ENCODE peak calls at places on chromosomes 3 and 15, in five cellular contexts. H, U, Z, J and M are unnamed samples.

GRCh38 chr3:111299070-111299672 is 227.6 kb downstream of the NECTIN3 start:
- DNase-seq in Z (no peak), J (no peak), U (no peak), H (no peak), M (no peak)

GRCh38 chr3:48820626-48821324 is 26.9 kb downstream of the PRKAR2A start:
- DNase-seq in J (no peak), U (no peak), Z (no peak), H (peak), M (no peak)

GRCh38 chr3:112132088-112132487 is 960 bp downstream of the GCSAM start:
- DNase-seq in U (no peak), H (no peak), Z (no peak), J (no peak), M (no peak)

GRCh38 chr3:128343287-128344045 is 123.2 kb downstream of the DNAJB8 start:
- DNase-seq in Z (peak), U (no peak), H (peak), J (peak), M (peak)

GRCh38 chr3:197280156-197280555 is 18.3 kb downstream of the DLG1 start:
- DNase-seq in Z (no peak), H (no peak), U (no peak), J (no peak), M (no peak)

GRCh38 chr3:142963266-142964149 is at the start of gene PAQR9:
- DNase-seq in J (peak), Z (peak), H (peak), U (no peak), M (no peak)

GRCh38 chr3:45676248-45677044 is 12.8 kb upstream of the SACM1L start:
- DNase-seq in J (no peak), H (no peak), Z (no peak), U (no peak), M (no peak)

GRCh38 chr15:25243800-25244097 is 195.1 kb downstream of the UBE3A start:
- DNase-seq in H (no peak), J (no peak), Z (no peak), U (no peak), M (no peak)

GRCh38 chr3:37968784-37969600 is 21.6 kb upstream of the VILL start:
- DNase-seq in U (no peak), J (no peak), H (no peak), Z (no peak), M (no peak)

GRCh38 chr15:59203026-59203425 is 3.6 kb upstream of the LDHAL6B start:
- DNase-seq in J (no peak), H (no peak), Z (no peak), U (no peak), M (no peak)

GRCh38 chr15:96345560-96346389 is 15.3 kb downstream of the NR2F2 start:
- DNase-seq in H (peak), J (peak), Z (no peak), U (no peak), M (no peak)

GRCh38 chr3:182182531-182182968 is 470.8 kb downstream of the SOX2 start:
- DNase-seq in Z (no peak), U (peak), J (no peak), H (peak), M (no peak)

GRCh38 chr3:18124501-18124900 is 300.6 kb downstream of the SATB1 start:
- DNase-seq in J (no peak), H (no peak), Z (no peak), U (peak), M (no peak)

GRCh38 chr3:111069974-111070751 is 1.5 kb upstream of the NECTIN3 start:
- DNase-seq in U (no peak), H (no peak), J (peak), Z (no peak), M (no peak)

GRCh38 chr15:65960586-65960985 is 91.3 kb downstream of the RAB11A start:
- DNase-seq in U (no peak), H (no peak), J (no peak), Z (no peak), M (no peak)
- TF ChIP-seq REST in U (no peak), H (no peak), J (no peak), Z (no peak), M (no peak)

DNA sequence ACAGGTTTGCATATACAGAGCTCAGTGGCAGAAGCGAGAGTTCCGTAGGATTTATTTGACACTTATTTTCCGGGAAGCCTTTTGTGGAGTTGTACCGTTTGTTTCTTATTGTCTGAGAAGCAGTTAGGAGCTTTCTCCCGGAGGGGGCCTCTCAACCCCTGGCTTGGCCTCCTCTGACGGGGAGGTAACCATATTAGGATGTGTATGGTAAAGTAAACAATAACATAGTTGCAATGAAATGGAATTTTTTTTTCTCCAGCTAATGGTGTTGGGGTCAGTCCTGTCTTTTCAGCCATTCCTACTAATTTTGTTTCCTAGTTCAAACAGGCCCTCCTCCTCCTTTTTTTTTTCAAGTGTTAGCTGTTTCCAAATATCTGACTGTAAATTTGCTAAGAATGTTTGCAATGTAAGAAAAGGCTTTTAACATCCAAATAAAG is 338.5 kb downstream of the FOXP1 start:
- DNase-seq in H (peak), Z (no peak), U (no peak), J (no peak), M (no peak)
- TF ChIP-seq SIN3A in H (no peak), Z (no peak), U (no peak), J (no peak), M (no peak)

DNA sequence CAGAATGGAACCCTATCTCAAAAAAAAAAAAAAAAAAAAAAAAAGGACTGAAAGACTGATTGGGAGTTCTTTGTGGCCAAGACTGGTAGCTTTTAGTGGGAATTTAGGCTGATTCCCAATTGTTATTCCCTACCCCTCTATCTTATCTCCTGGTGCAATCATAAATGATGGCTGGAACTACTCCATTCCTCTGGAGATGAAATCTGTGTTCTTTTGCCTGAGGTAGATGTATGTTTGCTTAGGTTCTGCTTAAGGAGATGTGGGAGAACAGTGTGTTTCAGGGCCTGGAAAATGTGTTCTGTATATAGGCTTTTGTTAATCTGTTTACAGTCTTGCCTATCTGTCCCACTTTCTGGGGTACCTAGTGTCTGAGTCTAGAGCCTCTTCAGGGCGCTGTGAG is 19.5 kb downstream of the UBE2Q2 start:
- DNase-seq in H (no peak), Z (no peak), J (no peak), U (no peak), M (no peak)
- TF ChIP-seq REST in H (no peak), Z (no peak), J (no peak), U (no peak), M (no peak)

DNA sequence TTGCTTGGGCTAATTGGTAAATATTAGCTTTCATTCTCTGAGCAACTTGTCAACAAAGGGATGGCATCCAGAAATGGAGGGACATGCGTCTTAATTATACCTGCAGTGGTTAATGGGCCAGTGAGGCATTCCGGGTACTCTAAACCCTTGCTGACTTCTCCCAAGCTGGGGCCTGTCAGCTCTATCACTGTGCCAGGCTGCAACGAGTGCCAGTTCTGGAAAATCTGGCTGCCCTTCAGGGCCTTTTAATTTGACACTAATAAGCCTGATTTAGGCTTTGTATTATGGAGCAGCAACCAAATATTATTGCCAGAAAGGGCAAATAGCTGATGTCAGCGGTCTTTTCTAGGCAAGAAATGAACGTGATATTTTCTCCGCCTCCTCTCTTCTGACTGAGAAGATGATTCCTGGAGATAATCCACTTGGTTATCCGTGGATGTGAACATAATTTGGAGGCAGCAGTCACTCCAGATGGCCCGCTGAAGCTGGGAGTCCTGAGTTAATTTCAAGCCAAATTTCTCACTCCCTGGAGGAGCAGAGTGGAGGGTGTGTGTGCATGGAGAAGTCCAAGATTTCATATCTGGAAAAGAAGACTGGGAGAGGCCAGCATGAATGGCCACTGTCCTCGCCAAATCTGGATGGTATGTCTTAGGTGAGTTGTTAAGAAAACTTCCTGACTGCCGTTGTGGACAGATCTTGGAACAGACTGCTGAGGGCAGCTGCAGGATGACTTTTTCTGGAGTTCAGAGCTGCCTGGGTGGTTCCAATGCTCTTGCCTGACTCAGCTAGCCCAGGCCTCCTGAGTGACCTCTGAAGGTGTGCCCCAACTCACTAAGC is 44.4 kb upstream of the PSMD6 start:
- DNase-seq in U (no peak), J (no peak), H (no peak), Z (no peak), M (no peak)
- TF ChIP-seq SIN3A in U (no peak), J (no peak), H (no peak), Z (no peak), M (no peak)

DNA sequence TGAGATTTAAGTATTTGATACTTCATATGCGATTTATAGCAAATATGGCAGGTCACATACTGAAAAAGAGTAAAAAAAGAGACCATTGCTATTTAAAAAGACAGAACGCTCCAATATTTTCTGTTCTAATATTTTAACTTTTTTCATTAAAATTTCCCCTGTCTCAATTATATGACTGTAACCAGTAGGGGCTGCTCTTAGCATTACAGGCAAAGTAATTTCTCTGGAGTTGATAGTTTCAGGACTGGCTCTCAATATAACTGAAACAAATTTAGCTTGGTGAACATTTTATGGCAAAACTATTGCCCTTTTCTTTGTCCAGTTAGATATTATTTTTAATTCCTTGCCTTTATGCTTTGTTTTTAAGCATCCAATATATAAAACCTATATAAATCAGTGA is 286.3 kb upstream of the ROBO2 start:
- DNase-seq in Z (no peak), H (peak), J (no peak), U (no peak), M (no peak)
- TF ChIP-seq REST in Z (no peak), H (no peak), J (no peak), U (no peak), M (no peak)